ENCODE peak calls at places on chromosomes 7 and 10, in eight cellular contexts. S is sigmoid colon, Y is A549, G is HCT116, T is transverse colon, Z is body of pancreas, E is uterus, Q is spleen. X is an unnamed sample. For H3K4me1, the result is how much of the 10 kb centered on the place peaks cover.

GRCh38 chr10:13674645-13675588 is 88.2 kb downstream of the PRPF18 start:
- DNase-seq in Y (no peak), Q (peak), S (no peak), E (no peak), G (no peak), T (no peak), Z (no peak), X (no peak)

GRCh38 chr10:87547734-87548311 is 43.1 kb downstream of the MINPP1 start:
- DNase-seq in Z (no peak), E (no peak), T (no peak), G (no peak), Q (no peak), Y (no peak), S (no peak), X (no peak)

GRCh38 chr7:150904342-150904909 is 52.1 kb downstream of the AOC1 start:
- DNase-seq in E (no peak), S (no peak), Q (no peak), G (no peak), Y (no peak), Z (no peak), T (no peak), X (no peak)

GRCh38 chr7:70492641-70493040 is 639.3 kb upstream of the GALNT17 start:
- DNase-seq in Z (no peak), Q (no peak), E (no peak), T (no peak), S (no peak), Y (no peak), G (no peak), X (no peak)

GRCh38 chr7:133828906-133829305 is 298.2 kb upstream of the LRGUK start:
- DNase-seq in E (no peak), S (no peak), Q (no peak), Y (no peak), G (no peak), T (no peak), Z (no peak), X (no peak)

GRCh38 chr7:139718859-139719258 is 58.9 kb downstream of the HIPK2 start:
- DNase-seq in G (no peak), Z (no peak), E (no peak), Y (no peak), T (peak), S (no peak), Q (no peak), X (no peak)

GRCh38 chr7:130490287-130490686 is 1.6 kb upstream of the MEST start:
- DNase-seq in Q (no peak), E (no peak), T (no peak), G (no peak), S (no peak), Z (no peak), Y (no peak), X (no peak)

GRCh38 chr7:40546616-40547501 is 412.1 kb downstream of the SUGCT start:
- DNase-seq in Z (no peak), T (no peak), S (no peak), E (no peak), Q (no peak), G (no peak), Y (peak), X (no peak)

GRCh38 chr7:4745971-4746919 is 29.2 kb upstream of the AP5Z1 start:
- DNase-seq in G (no peak), S (no peak), T (peak), E (peak), Q (no peak), Z (no peak), Y (peak), X (no peak)

GRCh38 chr10:30270247-30270646 is 78.8 kb downstream of the MTPAP start:
- DNase-seq in S (no peak), T (no peak), Z (no peak), E (no peak), Q (no peak), Y (peak), G (no peak), X (no peak)

GRCh38 chr10:12355384-12355783 is 6.0 kb downstream of the CAMK1D start:
- DNase-seq in G (no peak), Z (no peak), Q (no peak), E (no peak), S (no peak), T (no peak), Y (no peak), X (no peak)

GRCh38 chr7:132049462-132050304 is 493.3 kb upstream of the PODXL start:
- DNase-seq in Q (no peak), G (peak), T (peak), E (no peak), Z (peak), S (no peak), Y (peak), X (peak)

GRCh38 chr7:142954680-142955268 is 7.4 kb downstream of the KEL start:
- DNase-seq in Y (no peak), Q (no peak), E (no peak), T (no peak), G (no peak), Z (no peak), S (no peak), X (no peak)

DNA sequence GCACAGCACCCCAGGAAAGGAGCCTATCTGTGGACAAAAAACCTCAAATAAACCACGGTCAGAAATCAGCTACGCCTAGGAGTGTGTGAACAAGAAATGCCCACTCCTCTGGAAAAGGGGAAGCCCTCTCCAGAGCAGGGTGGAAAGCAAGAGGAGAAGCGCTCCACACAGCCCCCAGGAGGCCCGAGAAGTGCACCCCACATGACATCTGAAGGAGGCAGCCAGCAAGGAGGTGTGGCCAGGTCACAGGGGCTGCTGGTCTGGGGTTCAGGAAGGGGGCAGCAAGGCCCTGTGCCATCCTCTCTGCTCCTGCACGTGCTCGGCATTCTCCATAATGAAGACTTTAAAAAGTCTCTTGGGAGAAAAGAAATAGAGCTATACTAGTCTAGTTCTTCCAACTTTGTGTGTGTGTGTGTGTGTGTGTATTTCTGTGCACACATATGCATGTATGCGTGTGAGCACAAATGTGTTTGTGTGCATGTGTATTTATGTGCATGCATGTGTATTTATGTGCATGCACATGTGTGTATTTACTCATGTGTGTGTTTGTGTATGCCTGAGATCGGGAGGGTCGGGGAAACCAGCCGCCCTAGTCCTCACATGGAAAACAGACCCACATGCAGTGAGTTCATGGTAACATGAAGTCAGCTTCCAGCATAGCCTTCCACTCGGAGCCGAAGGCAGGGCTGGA is 76.4 kb downstream of the TNS3 start:
- DNase-seq in E (no peak), Q (no peak), Z (no peak), T (no peak), Y (no peak), G (no peak), S (no peak), X (no peak)
- H3K4me1 ChIP-seq in E (under half), Q (half or more), Z (under half), T (under half), Y (half or more), G (under half), S (half or more), X (half or more)

GRCh38 chr7:116530107-116530820 is 5.4 kb downstream of the CAV1 start:
- DNase-seq in E (no peak), G (no peak), Y (no peak), Z (no peak), S (no peak), T (no peak), Q (no peak), X (no peak)
- H3K4me3 ChIP-seq in E (no peak), G (no peak), Y (no peak), Z (no peak), S (peak), T (no peak), Q (peak), X (no peak)

GRCh38 chr10:100184426-100185219 is 1.2 kb downstream of the ERLIN1 start:
- DNase-seq in Y (peak), T (no peak), Z (no peak), G (peak), Q (no peak), S (no peak), E (no peak), X (no peak)

GRCh38 chr10:100182908-100183307 is 2.9 kb downstream of the ERLIN1 start:
- DNase-seq in T (no peak), Z (no peak), Q (no peak), G (no peak), E (no peak), Y (no peak), S (no peak), X (no peak)

GRCh38 chr10:100183482-100183881 is 2.3 kb downstream of the ERLIN1 start:
- DNase-seq in S (no peak), E (no peak), Z (no peak), Q (no peak), Y (peak), G (no peak), T (peak), X (no peak)

GRCh38 chr10:100185364-100186252 is at the start of gene ERLIN1:
- DNase-seq in Q (peak), T (peak), Z (peak), E (peak), Y (peak), G (peak), S (peak), X (peak)

GRCh38 chr10:100182281-100182680 is 3.5 kb downstream of the ERLIN1 start:
- DNase-seq in G (no peak), Y (no peak), Z (no peak), Q (no peak), E (no peak), S (no peak), T (no peak), X (no peak)
- TF ChIP-seq POLR2A in G (no peak), Y (no peak), Z (no peak), Q (no peak), E (no peak), S (no peak), T (no peak), X (no peak)

GRCh38 chr10:79158004-79158340 is 89.2 kb downstream of the ZMIZ1 start:
- DNase-seq in Q (no peak), E (no peak), G (no peak), Y (no peak), S (no peak), Z (no peak), T (no peak), X (no peak)
- H3K4me1 ChIP-seq in Q (half or more), E (half or more), G (half or more), Y (half or more), S (half or more), Z (half or more), T (half or more), X (half or more)

DNA sequence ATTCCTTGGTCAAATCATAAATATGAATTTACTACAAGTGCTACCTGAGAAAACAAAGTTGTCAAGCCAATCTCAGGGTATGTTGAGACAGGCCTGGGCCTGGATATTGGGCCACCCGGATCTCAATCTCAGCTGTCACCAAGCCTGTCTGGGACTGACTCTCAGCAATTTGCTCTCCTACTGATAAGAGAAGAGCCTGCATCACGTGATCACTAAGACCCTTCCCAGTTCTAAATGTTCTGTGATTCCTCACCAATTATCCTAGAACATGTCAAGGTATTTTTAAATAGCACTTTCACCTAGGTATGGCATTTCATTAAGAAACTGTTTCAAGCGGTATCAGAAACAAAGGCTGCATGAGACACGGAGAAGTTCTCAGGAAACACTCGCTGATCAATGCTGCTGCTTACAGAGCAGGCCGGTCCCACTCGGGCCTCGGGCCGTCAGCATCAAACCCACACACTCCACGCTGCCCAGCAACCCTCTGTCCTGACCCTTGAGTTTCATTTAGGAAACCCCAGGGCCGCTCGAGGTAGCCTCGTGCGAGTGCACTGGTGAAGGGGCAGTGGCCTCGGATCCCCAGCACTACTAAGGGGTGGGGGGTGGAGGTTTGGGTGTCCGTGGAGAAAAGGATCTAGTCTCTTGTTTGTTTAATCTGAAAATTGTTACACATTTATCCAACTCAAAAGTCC is 4.1 kb downstream of the KLF6 start:
- DNase-seq in E (no peak), G (no peak), Z (peak), S (peak), Q (peak), Y (no peak), T (no peak), X (no peak)
- H3K4me3 ChIP-seq in E (peak), G (no peak), Z (no peak), S (peak), Q (peak), Y (peak), T (peak), X (peak)

DNA sequence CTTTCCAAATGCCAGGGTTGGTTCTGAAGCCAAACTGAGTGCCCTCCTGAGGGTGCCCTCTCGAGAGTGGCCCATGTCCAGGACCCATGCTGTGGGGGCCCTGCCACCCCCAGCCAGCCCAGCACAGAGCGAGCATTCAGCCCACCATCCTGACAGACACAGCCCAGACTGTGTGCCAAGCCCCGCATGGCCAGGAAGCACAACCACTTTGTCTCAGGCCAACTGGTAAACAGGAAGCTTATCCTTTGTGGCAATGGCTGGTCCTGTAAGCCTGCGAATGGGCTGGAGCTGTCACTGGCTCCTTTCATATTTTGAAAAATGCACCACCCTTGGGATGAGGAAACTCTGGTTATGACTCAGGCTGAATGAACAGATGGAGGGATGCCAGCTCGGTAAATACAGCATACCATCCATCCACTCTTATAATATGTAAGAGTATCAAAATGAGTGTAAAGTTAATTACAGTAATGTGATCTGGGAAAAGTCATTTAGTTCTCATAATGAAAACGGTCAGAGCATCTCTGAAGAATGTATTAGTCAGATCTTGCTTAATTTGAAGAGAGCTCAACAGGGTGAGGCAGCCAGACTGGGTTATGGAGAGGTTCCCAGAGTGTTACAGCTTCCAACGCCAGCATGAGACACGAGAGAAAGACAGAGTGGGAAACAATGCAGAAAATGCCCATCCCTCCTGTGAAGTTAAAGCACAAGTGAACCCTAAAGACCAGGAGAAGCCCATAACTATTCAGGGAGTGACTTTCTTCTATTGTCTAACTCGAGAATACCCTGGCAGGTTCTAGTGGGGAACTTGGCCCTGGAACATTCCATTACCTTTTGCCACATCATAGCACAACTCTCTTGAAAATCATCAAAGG is 65.1 kb downstream of the STK17A start:
- DNase-seq in G (peak), S (peak), T (peak), E (peak), Y (peak), Q (peak), Z (peak), X (no peak)
- TF ChIP-seq POLR2A in G (no peak), S (no peak), T (no peak), E (no peak), Y (no peak), Q (no peak), Z (peak), X (no peak)

GRCh38 chr7:157397036-157397720 is 60.4 kb downstream of the DNAJB6 start:
- DNase-seq in G (no peak), Y (no peak), S (peak), Z (peak), T (no peak), Q (no peak), E (no peak), X (no peak)

GRCh38 chr7:157391036-157391710 is 54.4 kb downstream of the DNAJB6 start:
- DNase-seq in Z (no peak), T (no peak), Y (no peak), S (no peak), G (no peak), Q (no peak), E (no peak), X (peak)

GRCh38 chr7:157396316-157397035 is 59.7 kb downstream of the DNAJB6 start:
- DNase-seq in Q (no peak), E (no peak), G (no peak), Z (no peak), T (no peak), S (peak), Y (no peak), X (no peak)

GRCh38 chr7:157392256-157393037 is 55.6 kb downstream of the DNAJB6 start:
- DNase-seq in Z (no peak), E (no peak), Q (no peak), T (no peak), S (peak), G (no peak), Y (no peak), X (no peak)

GRCh38 chr7:157394246-157395191 is 57.7 kb downstream of the DNAJB6 start:
- DNase-seq in E (no peak), T (no peak), Y (no peak), G (no peak), Z (no peak), S (peak), Q (no peak), X (no peak)
- H3K4me1 ChIP-seq in E (under half), T (under half), Y (under half), G (under half), Z (under half), S (under half), Q (half or more), X (under half)

DNA sequence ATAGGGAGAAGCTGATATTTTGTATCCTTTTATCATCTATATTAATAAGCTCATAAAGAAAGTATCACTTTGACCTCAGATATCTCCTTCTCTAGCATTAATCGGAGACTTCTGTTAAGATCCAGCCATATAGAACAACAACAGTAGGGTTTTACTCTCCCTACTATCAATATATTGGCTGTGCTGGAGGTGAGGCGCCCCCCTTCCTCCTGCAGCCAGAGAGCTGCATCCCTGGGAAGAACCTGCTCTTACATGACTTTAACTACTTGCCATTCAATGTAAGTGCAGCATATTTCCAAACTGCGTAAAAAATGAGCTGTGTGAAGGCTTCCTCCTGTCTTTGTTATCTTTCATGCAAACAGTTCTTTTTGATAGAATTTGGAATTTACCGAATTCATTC is 247.8 kb downstream of the SDK1 start:
- DNase-seq in Q (no peak), S (no peak), Y (no peak), Z (no peak), E (no peak), T (no peak), G (no peak), X (no peak)
- H3K4me3 ChIP-seq in Q (no peak), S (no peak), Y (no peak), Z (no peak), E (no peak), T (no peak), G (no peak), X (no peak)

GRCh38 chr10:45817130-45817859 is 30.0 kb downstream of the AGAP4 start:
- DNase-seq in Q (no peak), Z (no peak), G (no peak), E (no peak), Y (no peak), S (no peak), T (no peak), X (no peak)
- TF ChIP-seq POLR2A in Q (no peak), Z (no peak), G (no peak), E (no peak), Y (no peak), S (no peak), T (no peak), X (no peak)

GRCh38 chr7:77242535-77242934 is 42.9 kb upstream of the FGL2 start:
- DNase-seq in G (no peak), Y (no peak), Q (no peak), E (no peak), Z (no peak), S (no peak), T (no peak), X (no peak)

GRCh38 chr7:77245015-77245755 is 45.6 kb upstream of the FGL2 start:
- DNase-seq in Y (no peak), Q (no peak), E (no peak), T (no peak), G (no peak), S (peak), Z (peak), X (peak)

GRCh38 chr7:77239471-77239870 is 39.9 kb upstream of the FGL2 start:
- DNase-seq in E (no peak), S (no peak), G (no peak), Y (no peak), T (no peak), Z (no peak), Q (no peak), X (no peak)

GRCh38 chr7:77244222-77244934 is 44.8 kb upstream of the FGL2 start:
- DNase-seq in G (no peak), T (no peak), S (no peak), Z (no peak), E (no peak), Q (no peak), Y (no peak), X (no peak)

DNA sequence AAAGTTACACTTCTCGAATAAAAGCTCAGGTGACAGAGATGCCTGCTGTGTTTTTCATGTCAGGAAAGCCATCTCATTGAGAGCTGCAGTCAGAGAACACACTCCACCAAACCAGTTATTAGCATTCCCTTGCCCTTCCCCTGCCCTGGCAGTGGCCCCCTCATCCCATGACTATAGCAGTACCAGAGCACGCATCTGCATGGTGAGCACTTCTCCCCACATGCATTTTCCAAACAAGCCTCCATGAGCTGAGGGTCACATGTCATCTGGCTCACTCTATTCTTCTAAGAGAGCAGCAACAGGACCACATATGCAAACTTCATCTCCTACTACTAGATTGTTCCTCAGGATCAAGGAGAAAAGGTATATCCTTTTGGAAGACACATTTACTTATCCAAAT is 42.4 kb upstream of the FGL2 start:
- DNase-seq in Q (no peak), Y (no peak), E (no peak), T (no peak), S (no peak), G (no peak), Z (no peak), X (no peak)
- H3K4me1 ChIP-seq in Q (half or more), Y (under half), E (under half), T (under half), S (half or more), G (under half), Z (under half), X (under half)

X was measured in testis.